ENCODE peak calls at places on chromosomes 12 and 14, in four cellular contexts. A is mesothelial cell of epicardium; S is GM13977; X is activated T-helper 1 cell treated with anti-CD3 and anti-CD28 coated beads, Interleukin-2, amount 50 U/mL, for 16 hours. U is an unnamed sample.

GRCh38 chr14:19878029-19878642 is 3.2 kb downstream of the OR4K2 start:
- DNase-seq in S (peak; percentile 8), X (no peak), A (no peak), U (no peak)

GRCh38 chr12:90280564-90281058 is 572.0 kb upstream of the ATP2B1 start:
- DNase-seq in X (no peak), A (no peak), S (no peak), U (no peak)

GRCh38 chr14:105180598-105181528 is at the start of gene NUDT14:
- DNase-seq in X (peak; percentile 82), A (peak; percentile 78), S (peak; percentile 99), U (peak; percentile 74)

GRCh38 chr14:79325071-79325470 is 886.2 kb downstream of the DIO2 start:
- DNase-seq in X (no peak), A (no peak), S (no peak), U (no peak)

GRCh38 chr12:53093777-53094393 is 3.6 kb upstream of the IGFBP6 start:
- DNase-seq in A (no peak), X (no peak), S (no peak), U (no peak)

GRCh38 chr12:12540261-12541013 is 22.2 kb downstream of the DUSP16 start:
- DNase-seq in S (no peak), X (no peak), A (no peak), U (no peak)

GRCh38 chr12:104938371-104938770 is 19.7 kb downstream of the SLC41A2 start:
- DNase-seq in X (no peak), A (no peak), S (no peak), U (no peak)

GRCh38 chr14:100574642-100575031 is 12.6 kb downstream of the BEGAIN start:
- DNase-seq in A (no peak), S (no peak), X (no peak), U (no peak)

GRCh38 chr12:75986001-75986739 is 45.4 kb downstream of the PHLDA1 start:
- DNase-seq in X (no peak), A (no peak), S (no peak), U (no peak)

GRCh38 chr12:79023784-79024183 is 159.2 kb downstream of the SYT1 start:
- DNase-seq in X (no peak), A (no peak), S (no peak), U (no peak)

GRCh38 chr12:24778486-24779304 is 170.2 kb downstream of the BCAT1 start:
- DNase-seq in X (no peak), A (no peak), S (peak; percentile 29), U (no peak)

GRCh38 chr12:122399592-122400373 is 22.7 kb downstream of the CLIP1 start:
- DNase-seq in S (peak; percentile 74), A (no peak), X (peak; percentile 21), U (peak; percentile 31)

GRCh38 chr14:68363841-68364711 is 428.8 kb downstream of the ZFP36L1 start:
- DNase-seq in A (peak; percentile 38), X (no peak), S (no peak), U (no peak)

GRCh38 chr14:101315802-101316296 is 245.4 kb upstream of the DIO3 start:
- DNase-seq in A (no peak), X (no peak), S (no peak), U (no peak)

GRCh38 chr14:53496668-53497067 is 343.5 kb upstream of the DDHD1 start:
- DNase-seq in S (no peak), X (no peak), A (no peak), U (no peak)

GRCh38 chr12:22625671-22626251 is 790 bp downstream of the ETNK1 start:
- DNase-seq in X (no peak), S (peak; percentile 38), A (no peak), U (peak; percentile 44)

GRCh38 chr12:80241576-80242273 is 142.4 kb downstream of the OTOGL start:
- DNase-seq in A (no peak), X (no peak), S (no peak), U (no peak)

GRCh38 chr12:20058068-20058467 is 310.3 kb upstream of the PDE3A start:
- DNase-seq in A (no peak), S (no peak), X (no peak), U (no peak)

GRCh38 chr14:63276492-63277342 is 42.0 kb downstream of the GPHB5 start:
- DNase-seq in X (no peak), S (peak; percentile 53), A (no peak), U (no peak)

GRCh38 chr14:36086629-36087380 is 89.7 kb downstream of the PTCSC3 start:
- DNase-seq in S (no peak), A (no peak), X (no peak), U (no peak)

GRCh38 chr12:106070147-106070546 is 68.6 kb downstream of the NUAK1 start:
- DNase-seq in A (no peak), S (no peak), X (no peak), U (no peak)

GRCh38 chr14:39015360-39015961 is 87.6 kb downstream of the SEC23A start:
- DNase-seq in X (no peak), A (no peak), S (peak; percentile 76), U (no peak)

GRCh38 chr12:47828967-47829482 is 9.3 kb upstream of the HDAC7 start:
- DNase-seq in A (no peak), S (no peak), X (no peak), U (no peak)

GRCh38 chr12:6530576-6531260 is 3.6 kb upstream of the GAPDH start:
- DNase-seq in S (no peak), A (no peak), X (no peak), U (no peak)

GRCh38 chr12:99157946-99158345 is 489.6 kb upstream of the GARIN6 start:
- DNase-seq in X (no peak), A (no peak), S (no peak), U (no peak)

GRCh38 chr12:99154264-99154982 is 493.1 kb upstream of the GARIN6 start:
- DNase-seq in S (no peak), A (peak; percentile 38), X (no peak), U (no peak)

GRCh38 chr14:102809870-102810269 is 32.6 kb downstream of the TRAF3 start:
- DNase-seq in S (no peak), A (no peak), X (no peak), U (no peak)

GRCh38 chr14:99255621-99256482 is 16.1 kb downstream of the BCL11B start:
- DNase-seq in S (no peak), X (no peak), A (no peak), U (no peak)

GRCh38 chr12:4829793-4830162 is 79.9 kb upstream of the KCNA1 start:
- DNase-seq in S (no peak), A (no peak), X (no peak), U (no peak)

GRCh38 chr12:56029166-56029519 is 8.3 kb downstream of the IKZF4 start:
- DNase-seq in S (no peak), X (no peak), A (no peak), U (no peak)

GRCh38 chr14:46580941-46581671 is 70.5 kb downstream of the RPL10L start:
- DNase-seq in S (peak; percentile 15), X (no peak), A (no peak), U (no peak)